ENCODE peak calls at places on chromosomes 12 and 14, in seven cellular contexts. E is NB4, Z is heart right ventricle, N is GM12865, C is hepatocyte, J is right atrium auricular region, X is GM12864. Q is an unnamed sample.

GRCh38 chr12:131736807-131737484 is 26.1 kb downstream of the SFSWAP start:
- DNase-seq in N (no peak), X (no peak), Z (no peak), E (no peak), C (peak; percentile 51), J (no peak), Q (peak; percentile 63)

GRCh38 chr12:119940881-119941280 is 48.2 kb upstream of the BICDL1 start:
- DNase-seq in N (no peak), X (no peak), J (no peak), E (no peak), Z (no peak), C (peak; percentile 17), Q (no peak)

GRCh38 chr14:55609681-55610080 is 29.7 kb downstream of the KTN1 start:
- DNase-seq in C (no peak), Z (no peak), N (no peak), X (no peak), E (no peak), J (no peak), Q (no peak)

GRCh38 chr12:75041481-75041880 is 168.2 kb downstream of the KCNC2 start:
- DNase-seq in J (no peak), C (no peak), X (no peak), Z (no peak), E (no peak), N (no peak), Q (no peak)

GRCh38 chr12:68617160-68617926 is 6.6 kb downstream of the RAP1B start:
- DNase-seq in E (no peak), X (no peak), Z (no peak), J (no peak), C (no peak), N (no peak), Q (no peak)

GRCh38 chr12:27331299-27331926 is 1.2 kb upstream of the BMAL2 start:
- DNase-seq in C (peak; percentile 67), X (peak; percentile 51), E (peak; percentile 92), Z (no peak), J (no peak), N (peak; percentile 87), Q (no peak)

GRCh38 chr12:54678131-54678530 is 30.0 kb upstream of the DCD start:
- DNase-seq in X (no peak), Z (no peak), C (no peak), E (no peak), N (no peak), J (no peak), Q (no peak)

GRCh38 chr12:5473076-5473475 is 41.2 kb downstream of the NTF3 start:
- DNase-seq in J (no peak), N (no peak), C (peak; percentile 54), Z (no peak), E (no peak), X (no peak), Q (no peak)

GRCh38 chr12:22083167-22083566 is 37.1 kb downstream of the CMAS start:
- DNase-seq in Z (no peak), C (no peak), J (no peak), N (peak; percentile 34), X (no peak), E (peak; percentile 59), Q (no peak)

DNA sequence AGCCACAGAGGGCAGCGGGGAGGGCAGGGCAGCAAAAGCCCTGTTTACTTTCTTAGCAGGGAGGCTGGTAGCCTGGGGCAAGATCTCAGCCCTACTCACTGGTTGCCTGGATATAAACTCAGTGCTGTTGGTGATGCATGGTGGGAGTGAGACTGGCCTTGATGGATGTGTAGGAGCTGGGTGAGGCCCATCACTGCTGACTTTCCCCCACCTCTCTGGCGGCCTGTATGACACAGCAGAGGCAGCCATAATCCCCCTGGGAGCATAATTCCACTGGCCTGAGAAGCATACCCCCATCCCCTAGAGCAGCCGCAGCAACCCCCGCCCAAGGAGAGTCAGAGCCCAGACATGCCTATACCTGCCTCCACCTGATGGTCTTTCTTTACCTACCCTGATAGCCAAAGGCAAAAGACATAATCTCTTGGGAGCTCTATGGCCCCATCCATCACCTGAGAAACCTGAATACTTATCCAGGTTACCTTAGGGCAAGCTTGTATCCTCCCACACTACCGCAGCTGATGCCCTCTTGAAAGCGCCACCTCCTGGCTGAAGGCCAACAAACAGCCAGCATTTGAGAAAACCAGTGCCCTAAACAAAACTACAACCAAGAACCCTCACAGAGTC is 59.3 kb downstream of the DNAI7 start:
- DNase-seq in E (peak; percentile 38), C (no peak), J (no peak), Z (no peak), X (no peak), N (peak; percentile 58), Q (peak; percentile 88)
- TF ChIP-seq CTCF in E (peak; percentile 64), C (peak; percentile 9), J (no peak), Z (no peak), X (peak; percentile 37), N (peak; percentile 41), Q (no peak)

GRCh38 chr14:68079941-68080697 is 260.5 kb downstream of the RAD51B start:
- DNase-seq in X (no peak), Z (no peak), N (no peak), J (no peak), E (no peak), C (no peak), Q (no peak)
- TF ChIP-seq CTCF in X (no peak), Z (no peak), N (no peak), J (no peak), E (no peak), C (no peak), Q (no peak)

GRCh38 chr12:12349711-12350665 is at the start of gene MANSC1:
- DNase-seq in Z (peak; percentile 59), E (peak; percentile 70), J (peak; percentile 61), X (no peak), C (peak; percentile 79), N (peak; percentile 42), Q (no peak)
- TF ChIP-seq CTCF in Z (peak; percentile 53), E (peak; percentile 30), J (peak; percentile 53), X (peak; percentile 51), C (peak; percentile 22), N (peak; percentile 38), Q (peak; percentile 44)

GRCh38 chr12:116276433-116277216 is 868 bp downstream of the MED13L start:
- DNase-seq in J (peak; percentile 77), E (peak; percentile 85), C (peak; percentile 89), Z (peak; percentile 71), N (peak; percentile 72), X (no peak), Q (peak; percentile 91)
- TF ChIP-seq CTCF in J (no peak), E (no peak), C (peak; percentile 30), Z (no peak), N (no peak), X (no peak), Q (peak; percentile 17)

GRCh38 chr14:91841065-91841464 is 26.3 kb downstream of the TC2N start:
- DNase-seq in E (no peak), C (no peak), J (no peak), N (peak; percentile 11), Z (no peak), X (no peak), Q (no peak)
- TF ChIP-seq CTCF in E (no peak), C (no peak), J (no peak), N (no peak), Z (no peak), X (no peak), Q (no peak)

DNA sequence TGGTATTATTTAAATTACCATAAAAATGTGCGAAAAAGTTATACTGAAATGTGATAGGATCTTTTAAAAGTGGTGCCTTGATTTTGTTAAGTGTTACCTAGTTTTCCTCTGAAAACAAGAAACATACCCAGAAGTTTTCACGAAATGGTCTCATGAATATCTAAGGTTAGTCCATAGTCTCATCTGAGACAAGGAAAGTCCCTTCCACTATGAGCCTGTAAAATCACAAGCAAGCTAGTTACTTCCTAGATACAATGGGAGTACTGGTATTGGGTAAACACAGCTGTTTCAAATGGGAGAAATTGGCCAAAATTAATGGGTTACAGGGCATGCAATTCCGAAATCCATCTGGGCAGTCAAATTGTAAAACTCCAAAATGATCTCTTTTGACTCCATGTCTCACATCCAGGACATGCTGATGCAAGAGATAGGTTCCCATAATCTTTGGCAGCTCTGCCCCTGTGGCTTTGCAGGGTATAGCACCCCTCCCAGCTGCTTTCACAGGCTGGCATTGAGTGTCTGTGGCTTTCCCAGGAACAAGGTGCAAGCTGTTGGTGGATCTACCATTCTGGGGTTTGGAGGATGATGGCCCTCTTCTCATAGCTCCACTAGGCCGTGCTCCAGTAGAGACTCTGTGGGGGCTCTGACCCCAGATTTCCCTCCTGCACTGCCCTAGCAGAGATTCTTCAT is 271.4 kb downstream of the NAV3 start:
- DNase-seq in J (no peak), Z (no peak), E (no peak), N (no peak), X (no peak), C (no peak), Q (no peak)
- TF ChIP-seq CTCF in J (no peak), Z (no peak), E (no peak), N (peak; percentile 11), X (peak; percentile 11), C (no peak), Q (no peak)

DNA sequence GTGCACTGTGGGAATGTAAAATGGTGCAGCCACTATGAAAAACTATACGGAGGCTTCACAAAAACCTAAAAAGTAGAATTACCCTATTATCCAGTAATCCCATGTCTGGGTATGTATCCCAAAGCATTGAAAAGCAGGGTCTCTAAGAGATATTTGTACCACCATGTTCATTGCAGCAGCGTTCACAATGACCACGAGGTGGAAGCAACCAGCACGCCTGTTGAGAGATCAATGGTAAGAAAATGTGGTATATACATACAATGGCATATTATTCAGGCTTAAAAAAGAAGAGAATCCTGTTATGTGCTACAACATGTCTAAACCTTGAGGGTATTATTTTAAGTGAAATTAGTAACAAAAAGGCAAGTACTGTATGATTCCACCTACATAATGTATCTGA is 910 bp upstream of the NOPCHAP1 start:
- DNase-seq in E (peak; percentile 47), Z (no peak), C (no peak), X (no peak), J (no peak), N (peak; percentile 44), Q (no peak)
- TF ChIP-seq CTCF in E (peak; percentile 14), Z (no peak), C (no peak), X (peak; percentile 55), J (no peak), N (peak; percentile 19), Q (no peak)

DNA sequence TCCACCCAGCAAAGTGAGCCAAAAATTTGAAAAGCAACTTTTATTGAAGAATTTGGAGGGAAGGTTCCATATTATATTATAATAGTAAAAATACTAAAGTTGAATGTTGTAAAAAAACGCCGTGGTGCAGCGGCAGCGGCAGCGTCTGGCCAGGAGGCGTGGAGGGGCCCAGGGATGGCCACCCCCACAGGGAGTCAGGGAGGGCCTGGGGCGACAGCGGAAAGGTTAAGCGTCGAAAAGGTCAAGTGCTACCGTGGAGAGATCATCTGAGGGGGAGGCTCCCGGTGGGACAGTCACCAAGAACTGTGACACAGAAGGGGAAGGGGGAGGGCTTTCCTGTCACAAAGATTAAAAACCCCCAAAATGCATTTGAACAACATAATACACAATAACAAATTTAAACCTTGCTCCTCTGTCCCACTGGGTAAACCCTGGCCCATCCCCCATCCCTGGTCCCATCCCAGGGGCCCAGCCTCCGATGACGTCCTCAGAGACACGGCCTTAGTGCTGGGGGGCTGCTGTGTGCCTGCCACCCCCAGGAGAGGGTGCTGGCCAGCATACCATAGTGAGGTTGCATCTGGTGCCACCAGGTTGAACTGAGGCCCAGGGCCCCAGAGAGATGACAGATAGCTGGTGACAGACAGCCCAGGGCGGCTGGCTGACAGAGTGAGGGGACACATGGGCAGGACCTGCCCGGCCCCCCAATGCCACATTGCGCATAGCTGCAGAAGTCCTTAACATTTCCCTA is 16.6 kb downstream of the SIVA1 start:
- DNase-seq in E (no peak), C (no peak), J (no peak), X (no peak), Z (no peak), N (no peak), Q (no peak)
- TF ChIP-seq CTCF in E (no peak), C (no peak), J (no peak), X (no peak), Z (no peak), N (no peak), Q (no peak)

Q was measured in osteocyte.